ENCODE peak calls at places on chromosomes 7 and 10, in five cellular contexts. N is cardiac muscle cell, L is tibial artery, D is IMR-90, I is GM12865. Q is an unnamed sample.

GRCh38 chr10:49599546-49599945 is 10.6 kb upstream of the SLC18A3 start:
- DNase-seq in N (no peak), L (no peak), D (no peak), I (no peak), Q (no peak)

GRCh38 chr7:1695800-1696454 is 25.9 kb downstream of the ELFN1 start:
- DNase-seq in N (no peak), L (no peak), D (no peak), I (no peak), Q (no peak)

GRCh38 chr10:45000764-45001381 is at the start of gene ZNF22:
- DNase-seq in N (peak), L (peak), D (peak), I (peak), Q (no peak)

GRCh38 chr7:725223-726005 is 1.1 kb upstream of the DNAAF5 start:
- DNase-seq in N (no peak), L (no peak), D (peak), I (no peak), Q (no peak)

GRCh38 chr7:46291064-46291463 is 370.0 kb upstream of the IGFBP3 start:
- DNase-seq in N (peak), L (no peak), D (peak), I (peak), Q (peak)

GRCh38 chr7:40865441-40866233 is 730.8 kb downstream of the SUGCT start:
- DNase-seq in N (no peak), L (no peak), D (no peak), I (no peak), Q (no peak)

GRCh38 chr10:89279449-89279869 is 22.4 kb upstream of the IFIT2 start:
- DNase-seq in N (no peak), L (no peak), D (no peak), I (no peak), Q (peak)

GRCh38 chr7:104938741-104939390 is 75.1 kb upstream of the KMT2E start:
- DNase-seq in N (no peak), L (no peak), D (no peak), I (peak), Q (no peak)

GRCh38 chr10:35423505-35424306 is 87.4 kb downstream of the CCNY start:
- DNase-seq in N (no peak), L (no peak), D (peak), I (no peak), Q (no peak)

GRCh38 chr7:11665381-11665780 is 166.6 kb downstream of the THSD7A start:
- DNase-seq in N (no peak), L (no peak), D (no peak), I (no peak), Q (no peak)

GRCh38 chr7:67854784-67855183 is 858.2 kb downstream of the TYW1 start:
- DNase-seq in N (no peak), L (no peak), D (no peak), I (no peak), Q (no peak)

GRCh38 chr10:105733919-105734318 is 1092.8 kb downstream of the SORCS3 start:
- DNase-seq in N (no peak), L (no peak), D (no peak), I (no peak), Q (no peak)

GRCh38 chr7:139667377-139667776 is 110.4 kb downstream of the HIPK2 start:
- DNase-seq in N (no peak), L (no peak), D (no peak), I (no peak), Q (no peak)

GRCh38 chr7:1986366-1987083 is 246.2 kb downstream of the MAD1L1 start:
- DNase-seq in N (no peak), L (no peak), D (no peak), I (no peak), Q (no peak)

GRCh38 chr7:22197376-22197775 is 159.6 kb downstream of the RAPGEF5 start:
- DNase-seq in N (no peak), L (no peak), D (no peak), I (no peak), Q (no peak)

GRCh38 chr7:153386581-153386980 is 627.0 kb downstream of the ACTR3B start:
- DNase-seq in N (no peak), L (no peak), D (no peak), I (no peak), Q (no peak)

GRCh38 chr7:93601363-93601762 is 26.8 kb upstream of the CALCR start:
- DNase-seq in N (peak), L (no peak), D (no peak), I (no peak), Q (no peak)

GRCh38 chr10:9501944-9502343 is 1447.5 kb downstream of the GATA3 start:
- DNase-seq in N (no peak), L (no peak), D (no peak), I (no peak), Q (no peak)

GRCh38 chr7:92880212-92881090 is 44.1 kb upstream of the CDK6 start:
- DNase-seq in N (peak), L (no peak), D (no peak), I (peak), Q (no peak)

GRCh38 chr10:65805993-65806392 is 1119.8 kb upstream of the LRRTM3 start:
- DNase-seq in N (no peak), L (no peak), D (no peak), I (no peak), Q (no peak)

GRCh38 chr7:39950473-39951155 is 558 bp downstream of the CDK13 start:
- DNase-seq in N (peak), L (peak), D (peak), I (peak), Q (no peak)

GRCh38 chr10:57948796-57949195 is 318.9 kb downstream of the IPMK start:
- DNase-seq in N (no peak), L (no peak), D (no peak), I (no peak), Q (no peak)

GRCh38 chr7:132742152-132742551 is 165.9 kb upstream of the PLXNA4 start:
- DNase-seq in N (no peak), L (no peak), D (peak), I (no peak), Q (peak)

GRCh38 chr10:13187135-13187534 is 25.8 kb downstream of the MCM10 start:
- DNase-seq in N (no peak), L (no peak), D (no peak), I (no peak), Q (no peak)

GRCh38 chr7:93310346-93310745 is 78.2 kb downstream of the VPS50 start:
- DNase-seq in N (no peak), L (no peak), D (peak), I (no peak), Q (no peak)

GRCh38 chr10:87931836-87932230 is 68.4 kb downstream of the PTEN start:
- DNase-seq in N (no peak), L (no peak), D (peak), I (no peak), Q (no peak)

GRCh38 chr7:45324683-45325237 is 167.2 kb downstream of the RAMP3 start:
- DNase-seq in N (peak), L (no peak), D (no peak), I (no peak), Q (no peak)

GRCh38 chr10:35684625-35685024 is 42.5 kb upstream of the FZD8 start:
- DNase-seq in N (no peak), L (no peak), D (no peak), I (no peak), Q (no peak)

GRCh38 chr10:75895259-75895658 is 463.8 kb downstream of the LRMDA start:
- DNase-seq in N (no peak), L (no peak), D (no peak), I (no peak), Q (no peak)

GRCh38 chr7:71130280-71130679 is 1.7 kb upstream of the GALNT17 start:
- DNase-seq in N (peak), L (no peak), D (no peak), I (no peak), Q (no peak)

GRCh38 chr7:71131256-71131752 is 640 bp upstream of the GALNT17 start:
- DNase-seq in N (peak), L (peak), D (no peak), I (no peak), Q (peak)

GRCh38 chr7:71131753-71132520 is at the start of gene GALNT17:
- DNase-seq in N (peak), L (no peak), D (no peak), I (no peak), Q (no peak)

GRCh38 chr7:71133232-71133622 is 1.3 kb downstream of the GALNT17 start:
- DNase-seq in N (no peak), L (no peak), D (no peak), I (no peak), Q (no peak)

GRCh38 chr7:71132521-71133231 is 732 bp downstream of the GALNT17 start:
- DNase-seq in N (peak), L (no peak), D (no peak), I (no peak), Q (no peak)
- H3K4me3 ChIP-seq in N (peak), L (peak), D (no peak), I (no peak), Q (no peak)

GRCh38 chr7:151814400-151814914 is 62.5 kb downstream of the PRKAG2 start:
- DNase-seq in N (peak), L (no peak), D (peak), I (no peak), Q (no peak)
- H3K4me3 ChIP-seq in N (no peak), L (no peak), D (no peak), I (no peak), Q (no peak)

DNA sequence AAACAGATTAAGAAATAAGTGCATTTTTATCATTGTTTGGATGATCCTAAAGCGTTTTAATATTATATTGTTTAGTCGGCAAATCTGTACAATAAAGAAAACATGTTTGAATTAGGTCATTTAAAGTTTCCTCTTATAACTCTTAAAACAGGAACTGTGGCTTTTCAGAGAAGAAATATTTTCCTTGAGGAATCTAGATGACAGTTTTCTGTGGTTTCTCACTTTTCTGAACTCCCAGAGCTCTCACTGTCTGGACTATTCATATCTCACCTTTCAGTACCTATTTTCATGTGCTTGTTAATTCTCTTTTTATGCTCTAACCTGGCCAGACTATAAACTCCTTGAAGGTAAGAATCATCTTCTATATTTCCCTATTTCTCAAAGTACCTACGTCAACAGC is 135.1 kb downstream of the CHN2 start:
- DNase-seq in N (no peak), L (no peak), D (no peak), I (no peak), Q (no peak)
- H3K4me3 ChIP-seq in N (no peak), L (no peak), D (no peak), I (no peak), Q (no peak)

DNA sequence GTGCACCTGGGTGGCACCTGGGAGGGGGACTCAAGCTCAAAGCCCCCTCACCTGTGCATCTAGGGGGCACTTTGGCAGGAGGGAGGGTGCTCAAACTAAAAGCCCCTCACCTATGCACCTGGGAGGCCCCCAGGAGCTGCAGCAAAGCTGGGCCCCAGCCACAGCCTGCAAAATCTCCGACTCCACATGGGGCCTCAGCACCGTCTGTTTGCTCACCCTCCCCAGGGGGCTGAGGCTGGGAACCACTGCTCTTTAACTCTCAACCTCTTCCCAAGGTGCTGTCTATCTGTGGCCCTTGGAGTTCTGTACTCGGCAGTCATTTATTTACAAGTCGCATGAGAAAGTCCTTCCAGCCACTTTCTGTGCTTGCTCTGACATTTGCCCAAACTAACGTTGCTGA is 458.4 kb downstream of the DNAJB6 start:
- DNase-seq in N (no peak), L (no peak), D (no peak), I (no peak), Q (no peak)
- H3K4me3 ChIP-seq in N (no peak), L (no peak), D (no peak), I (no peak), Q (no peak)

DNA sequence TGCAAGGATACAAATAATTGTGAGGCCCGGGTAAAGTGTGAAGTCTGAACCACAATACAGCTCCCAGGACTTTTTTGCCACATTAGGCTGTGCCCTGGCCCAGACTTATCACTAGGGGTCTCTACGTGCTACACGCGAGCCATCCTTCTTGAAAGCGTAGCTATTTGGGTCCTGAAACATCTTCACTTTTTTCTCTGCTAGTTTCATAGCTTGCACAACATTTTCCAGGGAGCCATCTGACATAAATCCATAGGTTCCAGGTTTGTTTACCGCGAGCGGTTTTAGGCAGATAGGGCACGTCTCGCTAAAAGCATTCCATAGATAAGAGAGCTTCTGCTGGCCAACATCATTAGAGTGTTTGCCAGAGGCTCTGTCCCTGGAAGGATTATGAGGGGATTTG is 226.5 kb downstream of the RPS24 start:
- DNase-seq in N (peak), L (no peak), D (peak), I (no peak), Q (no peak)
- H3K4me3 ChIP-seq in N (no peak), L (no peak), D (no peak), I (no peak), Q (no peak)

GRCh38 chr10:129956902-129957673 is 7.0 kb downstream of the EBF3 start:
- DNase-seq in N (no peak), L (no peak), D (no peak), I (no peak), Q (no peak)
- H3K4me3 ChIP-seq in N (no peak), L (no peak), D (no peak), I (no peak), Q (peak)

DNA sequence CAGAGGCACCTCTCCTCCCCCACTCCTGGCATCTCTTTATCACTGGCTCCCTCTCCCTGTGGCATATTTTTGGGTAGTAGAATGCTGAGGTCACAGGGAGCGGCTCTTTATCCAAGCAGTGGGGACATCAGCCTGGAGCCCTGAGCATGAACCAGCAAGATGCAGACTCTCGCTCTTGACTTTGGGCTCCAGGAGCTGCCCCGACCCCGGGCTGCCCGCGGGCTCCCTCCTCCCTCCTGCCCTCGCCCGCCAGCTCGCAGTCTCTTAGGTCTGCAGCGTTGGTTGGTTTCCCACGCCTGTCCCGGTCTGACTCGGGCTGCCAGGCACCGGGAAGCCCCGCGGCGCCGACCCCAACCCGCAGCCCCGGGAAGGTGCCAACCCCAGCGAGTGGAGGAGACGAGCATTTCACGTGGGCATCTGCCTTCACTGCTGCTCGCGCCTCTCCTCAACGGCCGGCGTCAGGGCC is 1.3 kb downstream of the INSYN2A start:
- DNase-seq in N (peak), L (no peak), D (no peak), I (no peak), Q (no peak)
- H3K4me3 ChIP-seq in N (peak), L (peak), D (no peak), I (no peak), Q (peak)

GRCh38 chr10:93599778-93600177 is 1.3 kb downstream of the RBP4 start:
- DNase-seq in N (no peak), L (no peak), D (no peak), I (no peak), Q (no peak)

GRCh38 chr10:93603023-93603422 is 2.0 kb upstream of the RBP4 start:
- DNase-seq in N (no peak), L (no peak), D (no peak), I (no peak), Q (no peak)

GRCh38 chr10:93600446-93600860 is 582 bp downstream of the RBP4 start:
- DNase-seq in N (no peak), L (no peak), D (no peak), I (no peak), Q (no peak)

GRCh38 chr10:93600861-93601773 is at the start of gene RBP4:
- DNase-seq in N (peak), L (no peak), D (peak), I (no peak), Q (no peak)

DNA sequence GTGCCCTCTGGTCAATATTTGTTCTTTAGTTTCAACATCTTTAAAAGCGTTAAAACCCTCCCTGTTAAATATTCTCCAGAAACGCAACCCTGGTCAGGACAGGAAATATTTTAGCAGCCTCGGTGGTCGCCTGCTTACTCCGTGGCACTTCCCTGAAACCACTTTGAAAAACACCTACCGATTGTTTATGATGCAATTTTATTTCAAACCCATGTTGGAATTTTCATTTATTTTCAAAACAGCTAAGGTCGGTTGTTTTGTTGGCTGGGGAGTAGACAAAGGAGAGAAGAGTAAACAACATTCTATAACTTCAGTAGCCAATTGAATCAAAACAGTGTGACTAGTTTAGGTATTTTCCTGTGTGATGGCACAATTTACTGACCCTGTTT is 733 bp upstream of the RBP4 start:
- DNase-seq in N (no peak), L (no peak), D (no peak), I (no peak), Q (no peak)
- H3K4me3 ChIP-seq in N (no peak), L (no peak), D (no peak), I (no peak), Q (no peak)

GRCh38 chr7:86477343-86477742 is 166.4 kb upstream of the GRM3 start:
- DNase-seq in N (no peak), L (no peak), D (no peak), I (no peak), Q (no peak)

GRCh38 chr7:86479144-86479543 is 164.6 kb upstream of the GRM3 start:
- DNase-seq in N (no peak), L (peak), D (no peak), I (no peak), Q (no peak)
- H3K4me3 ChIP-seq in N (no peak), L (no peak), D (no peak), I (no peak), Q (no peak)

GRCh38 chr10:80538481-80539185 is 931 bp downstream of the SH2D4B start:
- DNase-seq in N (no peak), L (no peak), D (no peak), I (no peak), Q (no peak)

GRCh38 chr10:80535671-80536360 is 1.9 kb upstream of the SH2D4B start:
- DNase-seq in N (no peak), L (no peak), D (no peak), I (peak), Q (no peak)

GRCh38 chr10:80537705-80538480 is at the start of gene SH2D4B:
- DNase-seq in N (peak), L (no peak), D (no peak), I (no peak), Q (no peak)

GRCh38 chr10:80537086-80537704 is 507 bp upstream of the SH2D4B start:
- DNase-seq in N (no peak), L (no peak), D (no peak), I (no peak), Q (no peak)

GRCh38 chr10:80536361-80536835 is 1.3 kb upstream of the SH2D4B start:
- DNase-seq in N (no peak), L (no peak), D (no peak), I (peak), Q (no peak)
- H3K4me3 ChIP-seq in N (no peak), L (peak), D (no peak), I (peak), Q (no peak)